ENCODE peak calls at places on chromosome 6, in six cellular contexts. One of them, this sample, is unnamed.

GRCh38 chr6:140602843-140603242 is 1228.4 kb upstream of the CITED2 start:
- DNase-seq in B cell: no peak
- DNase-seq in mesenchymal stem cell: peak; percentile 4
- DNase-seq in GM03348: no peak
- DNase-seq in hypothalamus: no peak
- DNase-seq in activated CD8-positive, alpha-beta T cell treated with anti-CD3 and anti-CD28 coated beads for 36 hours: no peak
- DNase-seq in this sample: no peak

GRCh38 chr6:130482645-130483390 is 117.0 kb downstream of the TMEM200A start:
- DNase-seq in B cell: no peak
- DNase-seq in mesenchymal stem cell: peak; percentile 54
- DNase-seq in GM03348: peak; percentile 52
- DNase-seq in hypothalamus: no peak
- DNase-seq in activated CD8-positive, alpha-beta T cell treated with anti-CD3 and anti-CD28 coated beads for 36 hours: no peak
- DNase-seq in this sample: no peak

GRCh38 chr6:73579851-73580246 is 59.0 kb upstream of the EEF1A1 start:
- DNase-seq in B cell: no peak
- DNase-seq in mesenchymal stem cell: peak; percentile 86
- DNase-seq in GM03348: peak; percentile 72
- DNase-seq in hypothalamus: peak; percentile 55
- DNase-seq in activated CD8-positive, alpha-beta T cell treated with anti-CD3 and anti-CD28 coated beads for 36 hours: no peak
- DNase-seq in this sample: peak; percentile 84

GRCh38 chr6:168161371-168161750 is 82.3 kb upstream of the FRMD1 start:
- DNase-seq in B cell: no peak
- DNase-seq in mesenchymal stem cell: no peak
- DNase-seq in GM03348: no peak
- DNase-seq in hypothalamus: no peak
- DNase-seq in activated CD8-positive, alpha-beta T cell treated with anti-CD3 and anti-CD28 coated beads for 36 hours: no peak
- DNase-seq in this sample: no peak

GRCh38 chr6:5898563-5898962 is 108.2 kb downstream of the NRN1 start:
- DNase-seq in B cell: no peak
- DNase-seq in mesenchymal stem cell: no peak
- DNase-seq in GM03348: no peak
- DNase-seq in hypothalamus: no peak
- DNase-seq in activated CD8-positive, alpha-beta T cell treated with anti-CD3 and anti-CD28 coated beads for 36 hours: no peak
- DNase-seq in this sample: no peak

GRCh38 chr6:139376604-139377218 is 2.3 kb upstream of the CITED2 start:
- DNase-seq in B cell: no peak
- DNase-seq in mesenchymal stem cell: peak; percentile 55
- DNase-seq in GM03348: peak; percentile 23
- DNase-seq in hypothalamus: no peak
- DNase-seq in activated CD8-positive, alpha-beta T cell treated with anti-CD3 and anti-CD28 coated beads for 36 hours: no peak
- DNase-seq in this sample: no peak

GRCh38 chr6:138580040-138580439 is 80.7 kb upstream of the NHSL1 start:
- DNase-seq in B cell: no peak
- DNase-seq in mesenchymal stem cell: no peak
- DNase-seq in GM03348: no peak
- DNase-seq in hypothalamus: no peak
- DNase-seq in activated CD8-positive, alpha-beta T cell treated with anti-CD3 and anti-CD28 coated beads for 36 hours: no peak
- DNase-seq in this sample: no peak

GRCh38 chr6:33621396-33622388 is 570 bp downstream of the ITPR3 start:
- DNase-seq in B cell: no peak
- DNase-seq in mesenchymal stem cell: peak; percentile 28
- DNase-seq in GM03348: peak; percentile 73
- DNase-seq in hypothalamus: no peak
- DNase-seq in activated CD8-positive, alpha-beta T cell treated with anti-CD3 and anti-CD28 coated beads for 36 hours: peak; percentile 55
- DNase-seq in this sample: peak; percentile 63

GRCh38 chr6:139762587-139763031 is 388.2 kb upstream of the CITED2 start:
- DNase-seq in B cell: no peak
- DNase-seq in mesenchymal stem cell: peak; percentile 58
- DNase-seq in GM03348: no peak
- DNase-seq in hypothalamus: no peak
- DNase-seq in activated CD8-positive, alpha-beta T cell treated with anti-CD3 and anti-CD28 coated beads for 36 hours: no peak
- DNase-seq in this sample: no peak

GRCh38 chr6:46917002-46917401 is 4.7 kb downstream of the ADGRF5 start:
- DNase-seq in B cell: no peak
- DNase-seq in mesenchymal stem cell: no peak
- DNase-seq in GM03348: no peak
- DNase-seq in hypothalamus: no peak
- DNase-seq in activated CD8-positive, alpha-beta T cell treated with anti-CD3 and anti-CD28 coated beads for 36 hours: no peak
- DNase-seq in this sample: no peak

GRCh38 chr6:137588472-137588871 is 94.3 kb upstream of the OLIG3 start:
- DNase-seq in B cell: no peak
- DNase-seq in mesenchymal stem cell: no peak
- DNase-seq in GM03348: no peak
- DNase-seq in hypothalamus: no peak
- DNase-seq in activated CD8-positive, alpha-beta T cell treated with anti-CD3 and anti-CD28 coated beads for 36 hours: no peak
- DNase-seq in this sample: no peak

This sample was measured in MG63.